ENCODE peak calls at places on chromosomes 13 and 19, in seven cellular contexts. R is brain microvascular endothelial cell, D is NCI-H1092, J is K562, L is ascending aorta, F is fibroblast of the aortic adventitia, B is SK-MEL-5. T is an unnamed sample.

GRCh38 chr13:33230178-33230881 is 55.2 kb downstream of the STARD13 start:
- DNase-seq in R (peak; percentile 62), D (no peak), J (no peak), L (no peak), F (peak; percentile 64), B (no peak), T (no peak)

GRCh38 chr13:26348966-26349365 is 95.0 kb downstream of the CDK8 start:
- DNase-seq in R (no peak), D (no peak), J (peak; percentile 5), L (no peak), F (no peak), B (no peak), T (no peak)

GRCh38 chr19:18425515-18426415 is 6.6 kb downstream of the SSBP4 start:
- DNase-seq in R (peak; percentile 52), D (no peak), J (no peak), L (no peak), F (peak; percentile 66), B (no peak), T (no peak)

GRCh38 chr19:1214299-1214861 is 8.8 kb downstream of the STK11 start:
- DNase-seq in R (no peak), D (no peak), J (no peak), L (no peak), F (no peak), B (no peak), T (no peak)

GRCh38 chr19:49409441-49410029 is 13.7 kb downstream of the PTH2 start:
- DNase-seq in R (no peak), D (no peak), J (no peak), L (no peak), F (no peak), B (no peak), T (no peak)

GRCh38 chr19:18776288-18776594 is 14.9 kb downstream of the COMP start:
- DNase-seq in R (peak; percentile 53), D (no peak), J (peak; percentile 54), L (no peak), F (peak; percentile 52), B (no peak), T (no peak)

GRCh38 chr19:51751655-51752054 is at the start of gene FPR1:
- DNase-seq in R (peak; percentile 17), D (no peak), J (no peak), L (no peak), F (peak; percentile 25), B (no peak), T (no peak)

GRCh38 chr13:113083402-113084061 is 22.1 kb upstream of the F7 start:
- DNase-seq in R (no peak), D (peak; percentile 82), J (no peak), L (no peak), F (peak; percentile 72), B (peak; percentile 99), T (peak; percentile 55)

GRCh38 chr13:79346300-79346914 is 59.6 kb downstream of the RBM26 start:
- DNase-seq in R (no peak), D (no peak), J (no peak), L (no peak), F (no peak), B (peak; percentile 13), T (no peak)

GRCh38 chr13:83831796-83832195 is 50.5 kb downstream of the SLITRK1 start:
- DNase-seq in R (no peak), D (no peak), J (no peak), L (no peak), F (no peak), B (no peak), T (no peak)

GRCh38 chr13:24668955-24669354 is 11.3 kb upstream of the ATP12A start:
- DNase-seq in R (no peak), D (no peak), J (no peak), L (no peak), F (no peak), B (no peak), T (no peak)

GRCh38 chr19:19594371-19594770 is 24.1 kb downstream of the PBX4 start:
- DNase-seq in R (no peak), D (no peak), J (no peak), L (no peak), F (no peak), B (no peak), T (no peak)

GRCh38 chr19:41366089-41366488 is 2.1 kb upstream of the B9D2 start:
- DNase-seq in R (no peak), D (no peak), J (no peak), L (no peak), F (no peak), B (no peak), T (no peak)

GRCh38 chr19:32676895-32677359 is 1.3 kb downstream of the RGS9BP start:
- DNase-seq in R (no peak), D (no peak), J (no peak), L (no peak), F (no peak), B (no peak), T (no peak)

T was measured in gastrocnemius medialis.